ENCODE peak calls at places on chromosomes 12 and 14, in six cellular contexts. R is RWPE2, Q is PC-9, E is AG09319, G is A549, K is fibroblast of mammary gland. V is an unnamed sample.

GRCh38 chr14:68945585-68946289 is 33.4 kb downstream of the ACTN1 start:
- DNase-seq in K (no peak), E (no peak), Q (no peak), R (no peak), G (no peak), V (no peak)

GRCh38 chr14:105421723-105422615 is 2.3 kb downstream of the MTA1 start:
- DNase-seq in G (no peak), R (peak), K (no peak), Q (no peak), E (no peak), V (no peak)

GRCh38 chr12:109716512-109717389 is 3.1 kb downstream of the FAM222A start:
- DNase-seq in K (no peak), Q (no peak), E (no peak), R (no peak), G (no peak), V (no peak)

GRCh38 chr12:32947203-32947795 is 50.7 kb upstream of the PKP2 start:
- DNase-seq in Q (peak), E (no peak), G (peak), K (peak), R (no peak), V (no peak)

GRCh38 chr12:75944097-75944904 is 87.3 kb downstream of the PHLDA1 start:
- DNase-seq in K (peak), G (peak), E (peak), Q (peak), R (no peak), V (no peak)

GRCh38 chr14:104428860-104429259 is 150.7 kb upstream of the C14orf180 start:
- DNase-seq in E (no peak), K (no peak), Q (no peak), R (no peak), G (no peak), V (no peak)

GRCh38 chr12:70744133-70744532 is 106.9 kb upstream of the PTPRB start:
- DNase-seq in E (no peak), Q (peak), R (no peak), K (peak), G (no peak), V (no peak)

GRCh38 chr12:6775775-6776174 is 3.5 kb downstream of the LAG3 start:
- DNase-seq in G (no peak), Q (no peak), K (no peak), E (no peak), R (no peak), V (no peak)

GRCh38 chr12:1911598-1912575 is 6.6 kb downstream of the CACNA2D4 start:
- DNase-seq in R (no peak), E (no peak), G (no peak), Q (no peak), K (no peak), V (peak)

GRCh38 chr12:124802361-124802760 is 61.3 kb downstream of the SCARB1 start:
- DNase-seq in E (no peak), R (peak), G (no peak), K (no peak), Q (no peak), V (no peak)

GRCh38 chr12:124805876-124806668 is 57.6 kb downstream of the SCARB1 start:
- DNase-seq in R (no peak), Q (no peak), G (no peak), E (no peak), K (no peak), V (no peak)

GRCh38 chr12:124804011-124804621 is 59.5 kb downstream of the SCARB1 start:
- DNase-seq in R (no peak), Q (peak), K (peak), G (peak), E (peak), V (no peak)

GRCh38 chr12:124808276-124808675 is 55.4 kb downstream of the SCARB1 start:
- DNase-seq in Q (no peak), K (no peak), G (no peak), E (no peak), R (no peak), V (no peak)

DNA sequence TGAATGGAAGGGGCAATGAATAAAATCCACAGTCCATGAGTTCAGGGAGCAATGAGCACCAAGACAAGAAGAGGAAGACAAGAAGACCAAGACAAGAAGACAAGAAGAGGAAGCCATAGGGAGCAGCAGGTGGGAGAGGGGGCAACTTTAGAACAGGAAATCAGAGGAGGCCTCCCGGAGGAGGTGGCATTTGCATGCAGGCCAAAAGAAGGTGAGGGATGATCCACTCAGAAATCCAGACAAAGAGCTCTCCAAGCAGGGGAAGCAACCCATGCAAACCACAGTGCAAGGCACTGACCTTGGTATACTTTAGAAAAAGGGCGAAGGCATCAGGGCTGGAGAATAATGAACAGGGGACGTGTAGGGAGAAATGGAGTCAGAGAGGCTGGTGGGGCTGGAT is 58.6 kb downstream of the SCARB1 start:
- DNase-seq in G (no peak), K (no peak), E (no peak), R (no peak), Q (no peak), V (no peak)
- TF ChIP-seq CTCF in G (no peak), K (no peak), E (no peak), R (no peak), Q (no peak), V (no peak)

GRCh38 chr12:91326043-91327027 is 143.7 kb upstream of the DCN start:
- DNase-seq in E (no peak), G (peak), Q (no peak), R (no peak), K (peak), V (no peak)
- TF ChIP-seq CTCF in E (peak), G (peak), Q (peak), R (peak), K (peak), V (peak)

GRCh38 chr14:70585221-70585620 is 15.2 kb downstream of the MED6 start:
- DNase-seq in E (no peak), Q (no peak), R (no peak), G (no peak), K (peak), V (no peak)
- TF ChIP-seq CTCF in E (no peak), Q (no peak), R (no peak), G (no peak), K (peak), V (no peak)

GRCh38 chr12:57111046-57111698 is at the start of gene STAT6:
- DNase-seq in E (peak), Q (peak), R (no peak), K (peak), G (peak), V (no peak)
- TF ChIP-seq CTCF in E (no peak), Q (no peak), R (no peak), K (no peak), G (no peak), V (no peak)

GRCh38 chr14:43119672-43120071 is 1387.4 kb downstream of the FSCB start:
- DNase-seq in K (no peak), E (no peak), G (no peak), R (no peak), Q (no peak), V (no peak)

GRCh38 chr14:43116341-43116740 is 1390.7 kb downstream of the FSCB start:
- DNase-seq in R (no peak), G (no peak), K (peak), Q (no peak), E (no peak), V (no peak)
- TF ChIP-seq CTCF in R (no peak), G (no peak), K (no peak), Q (no peak), E (no peak), V (no peak)

DNA sequence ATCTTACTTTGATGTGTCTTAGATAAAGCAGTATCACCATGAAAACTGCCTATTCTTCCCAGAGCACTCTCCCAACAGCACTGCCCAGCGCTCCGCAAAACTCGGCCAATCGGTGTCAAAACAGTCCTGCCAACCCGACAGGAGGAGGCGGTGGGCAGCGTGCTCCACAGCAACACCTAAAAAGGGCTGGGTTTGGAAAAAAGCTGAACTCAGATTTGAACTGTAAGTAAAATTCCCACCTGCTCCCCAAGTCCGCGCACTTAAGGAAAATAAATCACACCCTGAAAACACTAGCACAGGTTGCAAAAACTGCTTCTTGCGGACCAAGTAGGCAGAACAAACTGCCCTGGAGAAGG is 720 bp downstream of the IPO8 start:
- DNase-seq in E (no peak), Q (peak), G (peak), K (peak), R (no peak), V (no peak)
- TF ChIP-seq CTCF in E (no peak), Q (no peak), G (no peak), K (no peak), R (no peak), V (no peak)

GRCh38 chr12:3644103-3644502 is 108.8 kb downstream of the CRACR2A start:
- DNase-seq in Q (no peak), G (no peak), E (no peak), K (no peak), R (no peak), V (no peak)
- TF ChIP-seq CTCF in Q (peak), G (no peak), E (no peak), K (no peak), R (no peak), V (peak)

DNA sequence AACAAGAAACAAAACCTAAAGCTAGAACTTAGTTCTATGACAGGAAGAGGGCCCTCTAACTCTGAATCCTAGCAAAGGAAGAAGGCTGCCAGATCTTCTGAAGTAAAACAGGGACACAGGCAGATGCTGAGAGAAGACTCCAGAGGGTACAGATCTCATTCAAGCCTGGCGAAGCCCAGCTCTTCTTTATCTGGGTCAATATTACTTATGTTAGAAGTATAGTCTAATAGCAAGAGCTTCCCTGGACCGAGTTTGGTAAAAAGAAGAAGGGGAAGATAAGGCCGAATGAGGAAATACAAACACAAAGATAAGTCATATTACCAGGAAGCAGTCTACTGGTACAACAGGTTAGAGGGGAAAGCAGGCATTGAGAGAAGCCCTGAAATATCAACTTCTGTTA is 79.9 kb upstream of the CCDC91 start:
- DNase-seq in Q (no peak), K (no peak), R (no peak), G (no peak), E (no peak), V (no peak)
- TF ChIP-seq CTCF in Q (no peak), K (no peak), R (no peak), G (no peak), E (no peak), V (no peak)

V was measured in type B pancreatic cell.